ENCODE peak calls at places on chromosomes 3 and 15, in six cellular contexts. S is GM20000; A is HT-29; H is activated CD4-positive, alpha-beta memory T cell treated with anti-CD3 and anti-CD28 coated beads, Interleukin-2, amount 10 ng/mL, durations not matched to agents 7 days and 5 days; G is astrocyte; I is NCI-H524. J is an unnamed sample.
A peak's percentile ranks its signal among the peaks of the same experiment; 100 is the strongest.

GRCh38 chr15:30990451-30991300 is 752 bp downstream of the MTMR10 start:
- DNase-seq in A (peak; percentile 67), H (no peak), S (peak; percentile 38), G (peak; percentile 31), I (peak; percentile 47), J (peak; percentile 22)

GRCh38 chr15:52658955-52659354 is 20.2 kb downstream of the ATOSA start:
- DNase-seq in H (peak; percentile 20), A (no peak), I (no peak), G (no peak), S (peak; percentile 4), J (no peak)

GRCh38 chr3:49120438-49121135 is at the start of gene USP19:
- DNase-seq in I (peak; percentile 90), S (peak; percentile 98), H (peak; percentile 95), A (peak; percentile 83), G (peak; percentile 83), J (peak; percentile 90)

GRCh38 chr3:99509224-99509623 is 129.2 kb upstream of the COL8A1 start:
- DNase-seq in I (no peak), A (no peak), G (peak; percentile 98), H (no peak), S (no peak), J (peak; percentile 89)

GRCh38 chr15:94119923-94120775 is 111.2 kb upstream of the MCTP2 start:
- DNase-seq in S (peak; percentile 61), G (peak; percentile 76), A (peak; percentile 93), I (peak; percentile 88), H (peak; percentile 62), J (peak; percentile 82)

GRCh38 chr15:84572231-84572630 is 28.6 kb upstream of the ZSCAN2 start:
- DNase-seq in I (peak; percentile 19), H (no peak), A (no peak), S (no peak), G (no peak), J (no peak)

GRCh38 chr3:38190481-38190881 is 25.1 kb downstream of the OXSR1 start:
- DNase-seq in H (no peak), S (no peak), G (no peak), A (no peak), I (no peak), J (no peak)

GRCh38 chr3:31189971-31190370 is 295.5 kb upstream of the GADL1 start:
- DNase-seq in H (no peak), G (no peak), I (no peak), S (no peak), A (no peak), J (no peak)

GRCh38 chr3:178671261-178672191 is 135.3 kb downstream of the KCNMB2 start:
- DNase-seq in A (no peak), H (no peak), S (no peak), I (peak; percentile 3), G (peak; percentile 51), J (peak; percentile 34)

GRCh38 chr3:99562138-99562537 is 76.3 kb upstream of the COL8A1 start:
- DNase-seq in G (no peak), S (no peak), H (no peak), I (no peak), A (peak; percentile 43), J (peak; percentile 69)

GRCh38 chr3:194306771-194307640 is 44.1 kb downstream of the CPN2 start:
- DNase-seq in H (peak; percentile 72), A (no peak), I (peak; percentile 69), S (peak; percentile 61), G (no peak), J (no peak)

GRCh38 chr15:88681610-88682221 is 42.9 kb downstream of the ISG20 start:
- DNase-seq in S (no peak), H (no peak), I (no peak), A (no peak), G (no peak), J (no peak)

GRCh38 chr3:143754090-143754489 is 94.2 kb downstream of the SLC9A9 start:
- DNase-seq in A (no peak), G (no peak), I (no peak), H (no peak), S (no peak), J (no peak)

GRCh38 chr3:40690696-40691597 is 166.2 kb downstream of the ZNF621 start:
- DNase-seq in A (no peak), I (no peak), G (no peak), S (no peak), H (no peak), J (no peak)

GRCh38 chr3:133535971-133536634 is 37.4 kb upstream of the CDV3 start:
- DNase-seq in I (no peak), S (no peak), A (peak; percentile 41), H (no peak), G (peak; percentile 89), J (peak; percentile 98)

GRCh38 chr3:16243706-16244490 is 20.8 kb downstream of the DPH3 start:
- DNase-seq in I (no peak), H (no peak), S (no peak), G (peak; percentile 39), A (no peak), J (peak; percentile 51)

GRCh38 chr3:52790741-52791140 is 3.9 kb upstream of the ITIH3 start:
- DNase-seq in S (no peak), H (no peak), G (no peak), A (no peak), I (no peak), J (no peak)

GRCh38 chr15:76588811-76589747 is 252.5 kb downstream of the ISL2 start:
- DNase-seq in A (peak; percentile 94), S (no peak), H (no peak), I (no peak), G (no peak), J (no peak)

GRCh38 chr15:74131618-74132191 is 1.3 kb downstream of the ISLR2 start:
- DNase-seq in S (no peak), I (no peak), A (no peak), H (no peak), G (no peak), J (no peak)

GRCh38 chr15:74302821-74303359 is 64.6 kb downstream of the CYP11A1 start:
- DNase-seq in H (peak; percentile 40), A (peak; percentile 56), G (no peak), I (peak; percentile 81), S (peak; percentile 73), J (no peak)

GRCh38 chr15:100841426-100841825 is 38.2 kb upstream of the ALDH1A3 start:
- DNase-seq in H (no peak), S (no peak), A (no peak), I (no peak), G (no peak), J (no peak)

GRCh38 chr3:72549819-72550581 is 298.2 kb downstream of the SHQ1 start:
- DNase-seq in H (peak; percentile 21), A (no peak), S (peak; percentile 33), I (no peak), G (no peak), J (no peak)

GRCh38 chr15:40870716-40871115 is 3.3 kb downstream of the RHOV start:
- DNase-seq in G (no peak), A (no peak), I (no peak), H (no peak), S (no peak), J (no peak)

GRCh38 chr15:31024979-31025378 is 33.6 kb upstream of the MTMR10 start:
- DNase-seq in G (peak; percentile 21), H (no peak), I (no peak), A (peak; percentile 21), S (no peak), J (peak; percentile 49)

GRCh38 chr3:149659173-149659468 is 1.3 kb upstream of the WWTR1 start:
- DNase-seq in A (no peak), G (no peak), I (no peak), H (no peak), S (no peak), J (no peak)

GRCh38 chr3:162142511-162142910 is 645.9 kb downstream of the OTOL1 start:
- DNase-seq in H (no peak), I (no peak), G (peak; percentile 68), S (no peak), A (no peak), J (peak; percentile 70)

GRCh38 chr3:58041826-58042324 is 33.7 kb downstream of the FLNB start:
- DNase-seq in A (no peak), H (no peak), I (no peak), S (peak; percentile 60), G (peak; percentile 98), J (peak; percentile 90)

GRCh38 chr3:128867200-128868125 is 12.0 kb upstream of the ACAD9 start:
- DNase-seq in H (no peak), S (no peak), A (no peak), G (no peak), I (no peak), J (no peak)

GRCh38 chr15:70815604-70816003 is 38.4 kb downstream of the LARP6 start:
- DNase-seq in S (no peak), I (no peak), A (peak; percentile 22), H (no peak), G (no peak), J (peak; percentile 46)

GRCh38 chr3:70849911-70850699 is 537.7 kb upstream of the MDFIC2 start:
- DNase-seq in A (peak; percentile 12), G (peak; percentile 87), S (no peak), I (no peak), H (no peak), J (peak; percentile 93)

GRCh38 chr3:195895900-195896360 is 12.4 kb downstream of the TNK2 start:
- DNase-seq in S (peak; percentile 83), A (peak; percentile 47), I (peak; percentile 62), G (no peak), H (peak; percentile 74), J (no peak)

GRCh38 chr3:25831578-25831977 is 41.7 kb downstream of the OXSM start:
- DNase-seq in I (peak; percentile 55), S (no peak), H (no peak), G (peak; percentile 9), A (peak; percentile 7), J (peak; percentile 58)

GRCh38 chr15:75842722-75843617 is at the start of gene UBE2Q2:
- DNase-seq in H (peak; percentile 78), A (peak; percentile 76), S (peak; percentile 91), I (peak; percentile 89), G (peak; percentile 56), J (peak; percentile 62)

J was measured in IMR-90.